ENCODE peak calls at places on chromosome 18, in six cellular contexts. One of them, this sample, is unnamed.

GRCh38 chr18:56632070-56633022 is 6.0 kb downstream of the TXNL1 start:
- DNase-seq in K562: no peak
- DNase-seq in C1 segment of cervical spinal cord: no peak
- DNase-seq in adrenal gland: no peak
- DNase-seq in T follicular helper cell: no peak
- DNase-seq in NCI-H524: no peak
- DNase-seq in this sample: no peak

GRCh38 chr18:23629444-23629946 is 33.2 kb downstream of the ANKRD29 start:
- DNase-seq in adrenal gland: no peak
- DNase-seq in NCI-H524: no peak
- DNase-seq in K562: no peak
- DNase-seq in C1 segment of cervical spinal cord: no peak
- DNase-seq in T follicular helper cell: no peak
- DNase-seq in this sample: no peak

GRCh38 chr18:61898576-61899205 is 5.9 kb upstream of the RNF152 start:
- DNase-seq in adrenal gland: no peak
- DNase-seq in NCI-H524: peak
- DNase-seq in T follicular helper cell: no peak
- DNase-seq in K562: no peak
- DNase-seq in C1 segment of cervical spinal cord: no peak
- DNase-seq in this sample: no peak

GRCh38 chr18:48530399-48531081 is 8.3 kb upstream of the CTIF start:
- DNase-seq in adrenal gland: no peak
- DNase-seq in T follicular helper cell: no peak
- DNase-seq in K562: no peak
- DNase-seq in NCI-H524: no peak
- DNase-seq in C1 segment of cervical spinal cord: no peak
- DNase-seq in this sample: no peak

GRCh38 chr18:63949068-63949737 is at the start of gene HMSD:
- DNase-seq in NCI-H524: peak
- DNase-seq in K562: peak
- DNase-seq in T follicular helper cell: no peak
- DNase-seq in C1 segment of cervical spinal cord: no peak
- DNase-seq in adrenal gland: peak
- DNase-seq in this sample: peak

GRCh38 chr18:5600376-5601071 is 56.7 kb upstream of the EPB41L3 start:
- DNase-seq in adrenal gland: no peak
- DNase-seq in NCI-H524: no peak
- DNase-seq in C1 segment of cervical spinal cord: no peak
- DNase-seq in K562: no peak
- DNase-seq in T follicular helper cell: no peak
- DNase-seq in this sample: no peak

GRCh38 chr18:10732990-10733389 is 207.2 kb downstream of the NAPG start:
- DNase-seq in K562: no peak
- DNase-seq in T follicular helper cell: no peak
- DNase-seq in NCI-H524: no peak
- DNase-seq in C1 segment of cervical spinal cord: no peak
- DNase-seq in adrenal gland: no peak
- DNase-seq in this sample: no peak

GRCh38 chr18:24809173-24809955 is 348.9 kb downstream of the HRH4 start:
- DNase-seq in T follicular helper cell: no peak
- DNase-seq in NCI-H524: no peak
- DNase-seq in adrenal gland: no peak
- DNase-seq in K562: no peak
- DNase-seq in C1 segment of cervical spinal cord: no peak
- DNase-seq in this sample: no peak